ENCODE peak calls at places on chromosomes 6 and 20, in nine cellular contexts. K, F, M, E, U, Z, C, I and H are unnamed samples. For H3K27me3, the result is how much of the 10 kb centered on the place peaks cover.

GRCh38 chr20:32841632-32842031 is 17.1 kb upstream of the EFCAB8 start:
- DNase-seq in K (no peak), F (no peak), M (no peak), E (no peak), U (no peak), Z (no peak), C (no peak), I (no peak), H (no peak)

GRCh38 chr20:1965520-1966278 is 28.2 kb downstream of the PDYN start:
- DNase-seq in K (peak), F (peak), M (peak), E (peak), U (peak), Z (peak), C (peak), I (peak), H (peak)

GRCh38 chr6:89830385-89830809 is 717 bp downstream of the CASP8AP2 start:
- DNase-seq in K (no peak), F (no peak), M (no peak), E (no peak), U (no peak), Z (no peak), C (no peak), I (no peak), H (peak)

GRCh38 chr6:141552463-141552862 is 580.3 kb upstream of the GJE1 start:
- DNase-seq in K (no peak), F (no peak), M (no peak), E (peak), U (no peak), Z (no peak), C (peak), I (no peak), H (no peak)

GRCh38 chr6:114288696-114289095 is 54.1 kb downstream of the HS3ST5 start:
- DNase-seq in K (no peak), F (no peak), M (no peak), E (no peak), U (no peak), Z (no peak), C (no peak), I (no peak), H (no peak)

GRCh38 chr6:113329942-113330897 is 526.9 kb upstream of the MARCKS start:
- DNase-seq in K (no peak), F (no peak), M (no peak), E (no peak), U (no peak), Z (no peak), C (no peak), I (no peak), H (no peak)

GRCh38 chr6:52746213-52746612 is 17.1 kb downstream of the GSTA2 start:
- DNase-seq in K (no peak), F (no peak), M (no peak), E (no peak), U (no peak), Z (no peak), C (no peak), I (no peak), H (no peak)

GRCh38 chr6:157226761-157227160 is 96.6 kb downstream of the TMEM242 start:
- DNase-seq in K (no peak), F (no peak), M (no peak), E (no peak), U (no peak), Z (no peak), C (no peak), I (no peak), H (no peak)

GRCh38 chr20:40265872-40266533 is 423.0 kb downstream of the MAFB start:
- DNase-seq in K (peak), F (no peak), M (peak), E (no peak), U (no peak), Z (no peak), C (peak), I (no peak), H (peak)

DNA sequence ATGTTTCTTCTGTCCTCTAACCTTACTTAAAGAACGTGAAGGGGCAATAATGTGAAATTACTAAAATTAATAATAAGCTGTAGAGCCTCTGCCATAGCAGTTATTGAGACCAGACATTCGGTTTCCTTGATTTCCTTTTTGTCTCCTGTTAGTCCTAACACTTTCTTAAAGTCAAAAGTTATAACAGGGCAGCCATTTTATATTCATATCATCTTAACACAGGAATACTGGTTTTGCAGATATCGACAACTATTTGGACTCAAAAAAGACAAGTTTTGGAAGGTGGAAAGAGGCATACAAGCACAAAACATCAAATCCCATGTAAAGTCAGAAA is 33.5 kb downstream of the HFE start:
- DNase-seq in K (no peak), F (no peak), M (no peak), E (no peak), U (no peak), Z (no peak), C (no peak), I (no peak), H (no peak)
- H3K4me3 ChIP-seq in K (no peak), F (no peak), M (no peak), E (no peak), U (no peak), Z (no peak), C (peak), I (no peak), H (no peak)

GRCh38 chr6:27374824-27375612 is 13.5 kb upstream of the ZNF391 start:
- DNase-seq in K (peak), F (peak), M (peak), E (peak), U (peak), Z (peak), C (peak), I (peak), H (no peak)

GRCh38 chr6:27370391-27370790 is 18.2 kb upstream of the ZNF391 start:
- DNase-seq in K (no peak), F (no peak), M (no peak), E (no peak), U (no peak), Z (no peak), C (no peak), I (no peak), H (no peak)

GRCh38 chr6:27375613-27376079 is 12.9 kb upstream of the ZNF391 start:
- DNase-seq in K (no peak), F (no peak), M (peak), E (no peak), U (no peak), Z (no peak), C (peak), I (no peak), H (no peak)
- H3K27ac ChIP-seq in K (no peak), F (no peak), M (peak), E (peak), U (no peak), Z (peak), C (no peak), I (peak), H (no peak)

DNA sequence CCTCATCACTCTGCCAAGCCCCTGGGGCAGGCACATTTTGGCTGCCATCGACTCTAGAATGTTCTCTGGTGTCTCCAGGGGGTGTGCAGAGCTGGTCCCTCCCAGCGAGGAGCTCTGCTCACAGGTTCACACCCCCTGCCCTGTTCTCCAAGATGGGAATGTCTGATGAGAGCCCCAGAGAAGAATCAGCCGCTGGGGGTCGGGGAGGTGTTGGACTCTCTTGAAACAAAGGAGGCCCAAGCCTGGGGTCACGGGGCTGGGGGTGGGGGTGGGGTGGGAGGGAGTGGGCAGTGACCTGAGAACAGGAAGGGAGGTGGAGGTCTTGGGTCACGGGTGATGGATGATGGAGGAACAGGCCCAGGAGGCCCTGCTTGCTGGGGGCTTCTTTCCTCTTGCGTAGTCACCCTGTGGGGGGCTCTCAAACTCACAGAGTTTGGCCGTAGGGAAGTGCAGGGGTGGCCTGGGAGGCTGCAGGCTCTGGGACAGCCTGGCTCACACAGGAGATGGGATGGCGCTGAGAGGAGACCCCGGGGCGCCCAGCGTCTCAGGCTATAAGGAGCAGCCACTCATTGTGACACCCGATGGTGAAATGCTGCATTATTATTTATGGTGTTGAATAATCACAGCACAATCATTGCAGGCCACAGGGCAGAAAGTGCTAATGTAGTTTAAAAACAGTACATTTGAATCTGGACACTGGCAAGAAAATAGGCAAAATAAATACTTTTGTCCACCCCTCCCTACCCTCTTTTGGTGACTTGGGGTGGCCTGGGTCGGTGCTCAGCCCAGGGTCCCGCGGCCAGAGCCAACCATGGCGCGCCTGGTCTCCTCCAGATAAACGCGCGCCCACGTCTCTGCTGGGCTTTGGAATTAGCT is 27.1 kb upstream of the BHLHE23 start:
- DNase-seq in K (no peak), F (no peak), M (peak), E (no peak), U (peak), Z (peak), C (no peak), I (no peak), H (no peak)
- H3K27me3 ChIP-seq in K (half or more), F (under half), M (under half), E (under half), U (under half), Z (half or more), C (half or more), I (under half), H (half or more)

GRCh38 chr6:31358302-31358701 is 1.3 kb upstream of the HLA-B start:
- DNase-seq in K (no peak), F (no peak), M (no peak), E (no peak), U (no peak), Z (no peak), C (no peak), I (no peak), H (no peak)
- H3K4me3 ChIP-seq in K (no peak), F (no peak), M (no peak), E (no peak), U (no peak), Z (peak), C (no peak), I (no peak), H (no peak)

DNA sequence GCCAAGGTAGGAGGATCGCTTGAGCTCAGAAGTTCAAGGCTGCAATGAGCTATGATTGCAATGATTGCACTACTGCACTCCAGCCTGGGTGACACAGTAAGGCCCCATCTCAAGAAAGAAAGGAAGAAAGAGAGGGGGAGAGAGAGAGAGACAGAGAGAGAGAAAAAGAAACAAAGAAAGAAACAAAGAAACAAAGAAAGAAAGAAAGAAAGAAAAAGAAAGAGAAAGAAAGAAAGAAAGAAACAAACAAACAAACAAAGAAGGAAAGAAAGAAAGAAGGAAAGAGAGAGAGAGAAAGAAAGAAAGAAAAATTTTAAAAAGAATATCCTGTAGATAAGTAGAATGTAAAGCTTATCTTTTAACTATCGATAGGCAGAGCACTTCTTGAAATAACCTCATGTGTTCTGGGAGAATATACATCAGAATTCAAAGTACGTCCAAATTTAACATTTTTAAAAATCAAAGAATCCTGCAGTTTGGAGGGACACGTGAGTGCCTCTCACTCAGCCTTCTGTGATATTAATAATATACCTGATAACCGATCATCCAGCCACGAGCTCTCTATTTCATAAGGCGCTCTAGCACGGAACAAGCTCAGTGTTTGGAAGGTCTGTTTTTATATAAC is 25.2 kb downstream of the MYLK4 start:
- DNase-seq in K (no peak), F (no peak), M (no peak), E (no peak), U (no peak), Z (no peak), C (no peak), I (no peak), H (no peak)
- H3K27ac ChIP-seq in K (no peak), F (no peak), M (no peak), E (no peak), U (peak), Z (no peak), C (no peak), I (no peak), H (peak)

DNA sequence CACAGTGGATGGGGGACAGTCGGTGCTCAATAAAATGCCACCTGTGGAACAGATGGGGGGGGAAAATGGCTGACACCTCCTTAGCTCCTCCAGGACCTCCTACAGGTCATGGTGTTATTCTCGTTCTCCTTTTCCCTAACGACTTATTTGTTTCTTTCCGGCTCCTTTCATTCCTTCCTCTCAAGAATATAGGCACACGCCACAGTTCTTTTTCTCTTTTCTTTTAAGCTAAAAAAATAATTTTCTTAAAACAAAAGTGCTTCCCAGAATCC is 1.4 kb upstream of the RNASET2 start:
- DNase-seq in K (no peak), F (no peak), M (peak), E (no peak), U (no peak), Z (no peak), C (no peak), I (no peak), H (no peak)
- H3K27me3 ChIP-seq in K (under half), F (under half), M (under half), E (under half), U (under half), Z (under half), C (under half), I (under half), H (under half)